ENCODE peak calls at places on chromosomes 5 and 9, in four cellular contexts. O is heart right ventricle, K is A673, T is right atrium auricular region. S is an unnamed sample.

GRCh38 chr5:55360190-55360589 is 52.4 kb downstream of the MTREX start:
- DNase-seq in O (no peak), K (no peak), T (no peak), S (peak)

GRCh38 chr9:16143310-16143709 is 590.5 kb downstream of the CCDC171 start:
- DNase-seq in O (no peak), K (no peak), T (no peak), S (no peak)

GRCh38 chr9:97779608-97780007 is 73.4 kb upstream of the FOXE1 start:
- DNase-seq in O (no peak), K (no peak), T (peak), S (no peak)

GRCh38 chr9:8486095-8486494 is 686.5 kb upstream of the DMAC1 start:
- DNase-seq in O (peak), K (peak), T (no peak), S (no peak)

GRCh38 chr5:54470191-54470590 is 14.7 kb downstream of the HSPB3 start:
- DNase-seq in O (no peak), K (no peak), T (no peak), S (no peak)

GRCh38 chr5:58497956-58498942 is 7.0 kb downstream of the GAPT start:
- DNase-seq in O (peak), K (peak), T (no peak), S (peak)

GRCh38 chr9:124209774-124210173 is 48.0 kb upstream of the NEK6 start:
- DNase-seq in O (no peak), K (no peak), T (no peak), S (no peak)

GRCh38 chr9:21919377-21920362 is 74.5 kb downstream of the CDKN2A start:
- DNase-seq in O (no peak), K (no peak), T (no peak), S (peak)

GRCh38 chr9:108273988-108274387 is 581.8 kb downstream of the ACTL7B start:
- DNase-seq in O (no peak), K (no peak), T (no peak), S (no peak)

GRCh38 chr9:34125681-34126206 is 754 bp downstream of the DCAF12 start:
- DNase-seq in O (no peak), K (no peak), T (no peak), S (peak)

GRCh38 chr9:89541798-89542197 is 43.9 kb upstream of the SEMA4D start:
- DNase-seq in O (no peak), K (no peak), T (no peak), S (no peak)

GRCh38 chr5:81850494-81850893 is 99.6 kb upstream of the SSBP2 start:
- DNase-seq in O (no peak), K (peak), T (peak), S (no peak)

GRCh38 chr5:4994994-4995393 is 145.1 kb upstream of the ADAMTS16 start:
- DNase-seq in O (no peak), K (peak), T (no peak), S (no peak)

GRCh38 chr5:68435611-68436010 is 220.1 kb downstream of the PIK3R1 start:
- DNase-seq in O (no peak), K (no peak), T (no peak), S (no peak)

GRCh38 chr5:42596817-42597216 is 159.8 kb upstream of the CCDC152 start:
- DNase-seq in O (no peak), K (no peak), T (no peak), S (no peak)

GRCh38 chr9:19127881-19128719 is 808 bp upstream of the PLIN2 start:
- DNase-seq in O (peak), K (no peak), T (no peak), S (no peak)

GRCh38 chr5:163005949-163006348 is 431.4 kb upstream of the CCNG1 start:
- DNase-seq in O (no peak), K (peak), T (no peak), S (peak)

GRCh38 chr9:125950880-125951471 is 203.8 kb downstream of the PBX3 start:
- DNase-seq in O (no peak), K (no peak), T (no peak), S (no peak)

GRCh38 chr5:90563161-90563560 is 4.6 kb downstream of the ADGRV1 start:
- DNase-seq in O (no peak), K (no peak), T (no peak), S (no peak)

GRCh38 chr5:67264056-67264455 is 67.5 kb upstream of the CD180 start:
- DNase-seq in O (no peak), K (no peak), T (no peak), S (no peak)

GRCh38 chr9:120065151-120065550 is 514.8 kb downstream of the CDK5RAP2 start:
- DNase-seq in O (no peak), K (no peak), T (no peak), S (no peak)

GRCh38 chr9:80648336-80648735 is 1041.0 kb downstream of the TLE1 start:
- DNase-seq in O (no peak), K (peak), T (no peak), S (no peak)

GRCh38 chr9:133494636-133495326 is 15.9 kb upstream of the SLC2A6 start:
- DNase-seq in O (no peak), K (no peak), T (no peak), S (no peak)

GRCh38 chr9:134181648-134182034 is 17.3 kb upstream of the RNU6ATAC start:
- DNase-seq in O (no peak), K (no peak), T (no peak), S (no peak)

DNA sequence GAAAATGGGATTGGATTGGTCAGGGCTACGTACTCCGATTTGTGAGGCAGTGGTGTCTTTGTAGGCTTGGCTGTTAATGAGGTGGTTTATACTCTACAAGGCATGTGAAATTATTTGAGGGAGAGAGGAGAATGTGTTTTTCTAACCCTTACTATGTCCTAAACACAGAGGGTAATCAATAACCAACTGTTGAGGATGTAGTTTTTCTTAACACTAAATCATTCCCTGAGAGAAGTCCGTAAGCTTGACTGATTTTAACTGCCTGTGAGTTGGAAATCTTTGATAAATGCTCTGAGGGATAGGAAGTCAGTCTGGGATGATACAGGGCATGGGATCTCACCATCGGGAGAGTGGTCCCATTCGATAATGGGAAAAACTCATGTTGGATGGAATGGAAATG is 249.6 kb downstream of the PDZD2 start:
- DNase-seq in O (no peak), K (no peak), T (no peak), S (no peak)
- H3K27ac ChIP-seq in O (no peak), K (no peak), T (no peak), S (no peak)

DNA sequence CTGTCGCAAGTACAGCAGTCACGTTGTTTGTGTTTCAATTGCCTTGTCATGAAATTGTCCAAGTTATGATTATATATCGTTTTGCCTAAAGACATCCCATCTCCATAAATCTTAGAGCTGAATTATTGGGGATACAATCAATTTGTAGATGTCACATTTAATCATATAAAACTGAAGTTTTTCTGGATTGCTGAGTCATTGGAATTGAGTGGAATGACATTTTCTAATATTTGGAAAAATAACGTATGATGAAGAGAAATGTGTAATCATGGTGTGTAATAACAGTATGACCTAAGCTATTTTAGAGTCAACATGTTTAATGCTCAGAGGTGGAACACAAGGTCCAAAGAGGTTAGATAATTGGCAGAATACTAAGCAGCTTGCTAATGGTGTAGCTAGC is 473.2 kb upstream of the GRAMD2B start:
- DNase-seq in O (no peak), K (no peak), T (no peak), S (no peak)
- TF ChIP-seq CTCF in O (no peak), K (no peak), T (no peak), S (no peak)

DNA sequence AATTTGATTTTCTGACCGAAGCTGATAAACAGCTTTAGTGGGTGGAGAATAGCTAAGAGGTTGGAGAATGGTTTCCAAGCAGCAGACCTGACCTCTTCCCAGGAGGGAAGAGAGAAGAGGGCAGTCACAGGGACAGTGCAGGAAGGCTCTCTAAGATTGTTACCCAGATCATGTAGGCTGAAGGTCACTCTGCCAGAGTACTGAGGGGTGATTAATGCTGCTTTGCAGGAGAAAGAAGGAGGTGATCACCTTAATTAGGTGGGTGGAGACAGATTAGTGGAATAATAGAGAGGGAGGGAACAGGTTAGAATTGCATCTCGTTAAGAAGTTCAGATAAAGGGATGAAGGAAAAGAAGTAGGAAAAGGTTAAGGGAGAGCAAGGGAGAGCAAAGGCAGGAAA is 440.5 kb downstream of the BRINP1 start:
- DNase-seq in O (no peak), K (no peak), T (no peak), S (no peak)
- H3K27ac ChIP-seq in O (no peak), K (no peak), T (no peak), S (no peak)

DNA sequence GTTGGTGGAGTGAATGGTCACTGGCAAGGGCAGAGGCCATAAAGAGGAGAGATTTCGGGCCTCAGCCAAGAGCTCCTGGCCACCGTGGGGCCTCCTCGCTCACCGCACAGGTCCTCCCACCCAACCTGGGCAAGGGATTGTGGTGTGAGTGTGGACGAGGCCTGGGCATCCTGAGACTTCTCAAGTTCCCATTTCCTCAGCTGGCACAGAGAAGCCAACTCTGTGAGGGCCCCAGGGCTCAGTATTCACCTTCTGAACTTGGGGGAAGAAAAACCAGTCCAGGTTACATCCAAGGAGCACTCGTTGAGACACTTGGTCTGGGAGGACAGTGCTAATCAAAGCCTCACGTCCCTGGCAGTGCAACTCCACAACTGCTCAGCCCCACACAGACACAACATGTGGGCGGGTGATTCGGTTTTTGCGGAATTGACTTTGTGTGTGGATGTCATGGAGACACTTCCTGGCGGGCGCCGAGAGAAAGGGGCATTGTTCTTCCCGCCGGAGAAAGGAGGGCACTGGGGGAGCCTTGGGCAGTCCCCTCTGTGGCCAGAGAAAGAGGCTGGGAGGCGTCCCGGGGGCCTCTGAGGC is 28.5 kb upstream of the NKD2 start:
- DNase-seq in O (peak), K (peak), T (no peak), S (no peak)
- TF ChIP-seq CTCF in O (no peak), K (no peak), T (no peak), S (no peak)

DNA sequence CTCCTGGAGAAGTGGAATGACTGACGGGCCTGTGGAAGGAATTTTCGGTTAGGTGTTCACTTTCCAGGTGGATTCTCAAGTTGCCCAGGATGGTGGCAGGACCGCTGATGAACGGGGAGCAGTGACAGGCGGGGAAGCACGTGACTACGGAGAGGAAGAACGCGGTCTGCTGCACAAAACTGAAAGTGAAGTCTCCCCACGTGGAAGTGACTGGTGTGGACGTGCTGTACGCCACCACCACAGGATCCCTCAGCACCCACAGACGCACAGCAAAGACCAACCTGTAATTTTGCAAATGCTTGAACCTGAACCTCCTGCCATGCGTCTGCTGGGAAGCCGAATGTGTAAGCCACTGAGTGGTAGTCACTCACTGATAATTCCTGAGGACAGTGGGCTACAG is 51.4 kb downstream of the RNF130 start:
- DNase-seq in O (no peak), K (no peak), T (no peak), S (no peak)
- H3K27ac ChIP-seq in O (no peak), K (no peak), T (no peak), S (no peak)

GRCh38 chr9:87501806-87502205 is 4.1 kb downstream of the DAPK1 start:
- DNase-seq in O (no peak), K (no peak), T (no peak), S (no peak)

GRCh38 chr9:87498816-87499454 is 1.3 kb downstream of the DAPK1 start:
- DNase-seq in O (no peak), K (no peak), T (no peak), S (no peak)

GRCh38 chr9:87499455-87500015 is 1.9 kb downstream of the DAPK1 start:
- DNase-seq in O (no peak), K (no peak), T (no peak), S (no peak)

GRCh38 chr9:87500894-87501656 is 3.4 kb downstream of the DAPK1 start:
- DNase-seq in O (no peak), K (no peak), T (no peak), S (no peak)

DNA sequence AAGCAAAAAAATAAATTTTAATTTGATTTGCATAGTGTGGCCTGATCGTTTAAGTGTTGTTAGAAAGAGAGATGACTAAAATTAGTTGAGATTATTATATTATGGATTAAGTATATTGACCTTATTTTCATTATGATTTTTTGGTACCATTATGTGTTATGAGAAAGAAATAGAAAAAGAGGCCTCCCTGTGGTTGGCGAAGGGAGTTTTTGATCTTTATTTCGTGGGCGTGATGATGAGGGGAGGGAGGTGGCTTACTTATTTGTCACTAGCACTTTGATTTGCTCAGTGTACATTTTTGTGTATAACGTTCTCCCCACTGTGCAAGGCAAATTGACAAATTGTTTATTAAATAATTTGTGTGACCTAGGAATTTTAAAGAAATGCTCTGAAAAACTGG is 2.8 kb downstream of the DAPK1 start:
- DNase-seq in O (no peak), K (peak), T (no peak), S (no peak)
- TF ChIP-seq CTCF in O (no peak), K (peak), T (no peak), S (no peak)